ENCODE peak calls at places on chromosomes 12 and 14, in four cellular contexts. One of them, this sample, is unnamed.

GRCh38 chr14:20631023-20631820 is 10.3 kb downstream of the OR6S1 start:
- DNase-seq in G401: peak
- DNase-seq in activated naive CD4-positive, alpha-beta T cell: peak
- DNase-seq in ascending aorta: no peak
- DNase-seq in this sample: no peak

GRCh38 chr14:50038398-50039119 is 77.8 kb downstream of the VCPKMT start:
- DNase-seq in G401: no peak
- DNase-seq in activated naive CD4-positive, alpha-beta T cell: no peak
- DNase-seq in ascending aorta: no peak
- DNase-seq in this sample: peak

GRCh38 chr12:27424631-27425230 is 21.8 kb upstream of the SMCO2 start:
- DNase-seq in G401: peak
- DNase-seq in activated naive CD4-positive, alpha-beta T cell: no peak
- DNase-seq in ascending aorta: no peak
- DNase-seq in this sample: peak

GRCh38 chr14:74018029-74018703 is 922 bp downstream of the ENTPD5 start:
- DNase-seq in G401: no peak
- DNase-seq in activated naive CD4-positive, alpha-beta T cell: no peak
- DNase-seq in ascending aorta: no peak
- DNase-seq in this sample: no peak

GRCh38 chr14:32728957-32729356 is 209.7 kb upstream of the NPAS3 start:
- DNase-seq in G401: no peak
- DNase-seq in activated naive CD4-positive, alpha-beta T cell: no peak
- DNase-seq in ascending aorta: no peak
- DNase-seq in this sample: peak

GRCh38 chr12:109151457-109151856 is 35.1 kb downstream of the ACACB start:
- DNase-seq in G401: no peak
- DNase-seq in activated naive CD4-positive, alpha-beta T cell: no peak
- DNase-seq in ascending aorta: no peak
- DNase-seq in this sample: no peak

GRCh38 chr14:55438066-55438683 is 2.2 kb downstream of the TBPL2 start:
- DNase-seq in G401: peak
- DNase-seq in activated naive CD4-positive, alpha-beta T cell: no peak
- DNase-seq in ascending aorta: no peak
- DNase-seq in this sample: peak

GRCh38 chr12:85448548-85449139 is 168.6 kb downstream of the ALX1 start:
- DNase-seq in G401: no peak
- DNase-seq in activated naive CD4-positive, alpha-beta T cell: no peak
- DNase-seq in ascending aorta: no peak
- DNase-seq in this sample: no peak

GRCh38 chr14:102738373-102739189 is 38.7 kb upstream of the TRAF3 start:
- DNase-seq in G401: no peak
- DNase-seq in activated naive CD4-positive, alpha-beta T cell: no peak
- DNase-seq in ascending aorta: no peak
- DNase-seq in this sample: no peak

GRCh38 chr14:93903342-93904184 is 23.6 kb upstream of the FAM181A start:
- DNase-seq in G401: peak
- DNase-seq in activated naive CD4-positive, alpha-beta T cell: no peak
- DNase-seq in ascending aorta: no peak
- DNase-seq in this sample: no peak

GRCh38 chr14:54369343-54369742 is 27.5 kb upstream of the CDKN3 start:
- DNase-seq in G401: no peak
- DNase-seq in activated naive CD4-positive, alpha-beta T cell: no peak
- DNase-seq in ascending aorta: no peak
- DNase-seq in this sample: no peak

GRCh38 chr14:48325486-48325885 is 650.1 kb upstream of the MDGA2 start:
- DNase-seq in G401: no peak
- DNase-seq in activated naive CD4-positive, alpha-beta T cell: no peak
- DNase-seq in ascending aorta: no peak
- DNase-seq in this sample: no peak

GRCh38 chr12:34396861-34397590 is 374.7 kb downstream of the ALG10 start:
- DNase-seq in G401: no peak
- DNase-seq in activated naive CD4-positive, alpha-beta T cell: no peak
- DNase-seq in ascending aorta: peak
- DNase-seq in this sample: peak

GRCh38 chr14:80996049-80996901 is 40.9 kb downstream of the TSHR start:
- DNase-seq in G401: peak
- DNase-seq in activated naive CD4-positive, alpha-beta T cell: no peak
- DNase-seq in ascending aorta: no peak
- DNase-seq in this sample: peak

GRCh38 chr14:99879401-99880295 is 86.4 kb downstream of the EML1 start:
- DNase-seq in G401: no peak
- DNase-seq in activated naive CD4-positive, alpha-beta T cell: no peak
- DNase-seq in ascending aorta: no peak
- DNase-seq in this sample: no peak

GRCh38 chr12:116880817-116881324 is 370 bp downstream of the HRK start:
- DNase-seq in G401: no peak
- DNase-seq in activated naive CD4-positive, alpha-beta T cell: no peak
- DNase-seq in ascending aorta: no peak
- DNase-seq in this sample: no peak

GRCh38 chr12:114820773-114821172 is 136.8 kb upstream of the TBX3 start:
- DNase-seq in G401: no peak
- DNase-seq in activated naive CD4-positive, alpha-beta T cell: no peak
- DNase-seq in ascending aorta: no peak
- DNase-seq in this sample: no peak

GRCh38 chr12:15525414-15525813 is 203.1 kb downstream of the PTPRO start:
- DNase-seq in G401: no peak
- DNase-seq in activated naive CD4-positive, alpha-beta T cell: no peak
- DNase-seq in ascending aorta: no peak
- DNase-seq in this sample: no peak

GRCh38 chr12:62886796-62887195 is 48.2 kb downstream of the PPM1H start:
- DNase-seq in G401: no peak
- DNase-seq in activated naive CD4-positive, alpha-beta T cell: no peak
- DNase-seq in ascending aorta: no peak
- DNase-seq in this sample: no peak

GRCh38 chr12:130127527-130127908 is 34.7 kb upstream of the FZD10 start:
- DNase-seq in G401: peak
- DNase-seq in activated naive CD4-positive, alpha-beta T cell: no peak
- DNase-seq in ascending aorta: no peak
- DNase-seq in this sample: no peak

GRCh38 chr12:95674631-95675030 is 115.9 kb downstream of the NTN4 start:
- DNase-seq in G401: no peak
- DNase-seq in activated naive CD4-positive, alpha-beta T cell: no peak
- DNase-seq in ascending aorta: no peak
- DNase-seq in this sample: peak

GRCh38 chr14:56118611-56119181 is 485 bp downstream of the PELI2 start:
- DNase-seq in G401: peak
- DNase-seq in activated naive CD4-positive, alpha-beta T cell: no peak
- DNase-seq in ascending aorta: peak
- DNase-seq in this sample: peak

GRCh38 chr14:68977741-68978549 is 1.2 kb downstream of the ACTN1 start:
- DNase-seq in G401: no peak
- DNase-seq in activated naive CD4-positive, alpha-beta T cell: no peak
- DNase-seq in ascending aorta: peak
- DNase-seq in this sample: peak

GRCh38 chr12:22935090-22935489 is 310.1 kb downstream of the ETNK1 start:
- DNase-seq in G401: no peak
- DNase-seq in activated naive CD4-positive, alpha-beta T cell: no peak
- DNase-seq in ascending aorta: no peak
- DNase-seq in this sample: no peak

This sample was measured in Ammon's horn.